ENCODE peak calls at places on chromosomes 6 and 20, in seven cellular contexts. P, R, B, L, S, O and K are unnamed samples.

GRCh38 chr6:151016107-151016506 is 150.6 kb downstream of the MTHFD1L start:
- DNase-seq in B (no peak), L (no peak), O (no peak), P (no peak), R (no peak), S (no peak), K (no peak)

GRCh38 chr6:142155895-142156757 is 9.1 kb downstream of the VTA1 start:
- DNase-seq in B (peak; percentile 10), S (no peak), P (peak; percentile 30), O (peak; percentile 24), L (peak; percentile 10), R (peak; percentile 2), K (peak; percentile 20)

GRCh38 chr20:24309596-24309995 is 159.8 kb upstream of the SYNDIG1 start:
- DNase-seq in L (no peak), P (no peak), S (no peak), B (no peak), R (no peak), O (no peak), K (peak; percentile 18)

GRCh38 chr6:150695652-150696051 is 96.0 kb downstream of the PLEKHG1 start:
- DNase-seq in R (no peak), S (no peak), B (no peak), L (no peak), O (no peak), P (no peak), K (no peak)

GRCh38 chr6:110660066-110660655 is 155.1 kb downstream of the CDK19 start:
- DNase-seq in B (no peak), S (no peak), P (no peak), L (no peak), O (no peak), R (no peak), K (no peak)

GRCh38 chr20:63029358-63030121 is 22.8 kb upstream of the BHLHE23 start:
- DNase-seq in L (no peak), O (no peak), R (no peak), B (no peak), S (no peak), P (no peak), K (no peak)

GRCh38 chr20:4076671-4077070 is 61.3 kb upstream of the RNF24 start:
- DNase-seq in B (no peak), O (no peak), L (no peak), S (no peak), P (no peak), R (peak; percentile 76), K (no peak)

GRCh38 chr6:56669585-56669984 is 26.9 kb upstream of the DST start:
- DNase-seq in S (no peak), R (no peak), B (no peak), O (no peak), P (no peak), L (no peak), K (no peak)

GRCh38 chr6:169316651-169317050 is 63.0 kb upstream of the THBS2 start:
- DNase-seq in O (no peak), R (no peak), L (no peak), P (no peak), S (no peak), B (no peak), K (no peak)
- TF ChIP-seq JUND in O (no peak), R (no peak), L (no peak), P (no peak), S (no peak), B (no peak), K (no peak)

DNA sequence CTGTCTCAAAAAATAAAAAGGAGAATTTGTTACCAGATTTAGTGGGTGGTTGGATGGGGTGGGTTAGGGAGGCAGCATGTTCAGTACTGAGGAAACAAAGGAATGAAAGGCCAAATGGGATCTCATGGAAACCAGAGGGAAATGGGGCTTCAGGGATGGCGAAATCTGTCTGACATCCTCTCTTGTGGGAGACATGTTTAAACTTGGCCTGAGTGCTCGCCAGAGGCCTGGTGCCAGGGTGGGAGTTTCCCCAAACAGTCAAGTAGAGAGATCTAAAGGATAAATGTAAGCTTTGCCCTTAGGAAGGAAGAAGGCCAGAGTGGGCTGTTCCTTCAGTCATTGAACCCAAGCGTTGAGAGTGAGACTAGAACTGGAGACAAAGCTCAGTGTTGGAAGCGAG is 61.9 kb upstream of the AKIRIN2 start:
- DNase-seq in S (no peak), O (no peak), L (no peak), R (no peak), P (no peak), B (no peak), K (no peak)
- TF ChIP-seq JUND in S (no peak), O (no peak), L (no peak), R (no peak), P (no peak), B (no peak), K (no peak)

DNA sequence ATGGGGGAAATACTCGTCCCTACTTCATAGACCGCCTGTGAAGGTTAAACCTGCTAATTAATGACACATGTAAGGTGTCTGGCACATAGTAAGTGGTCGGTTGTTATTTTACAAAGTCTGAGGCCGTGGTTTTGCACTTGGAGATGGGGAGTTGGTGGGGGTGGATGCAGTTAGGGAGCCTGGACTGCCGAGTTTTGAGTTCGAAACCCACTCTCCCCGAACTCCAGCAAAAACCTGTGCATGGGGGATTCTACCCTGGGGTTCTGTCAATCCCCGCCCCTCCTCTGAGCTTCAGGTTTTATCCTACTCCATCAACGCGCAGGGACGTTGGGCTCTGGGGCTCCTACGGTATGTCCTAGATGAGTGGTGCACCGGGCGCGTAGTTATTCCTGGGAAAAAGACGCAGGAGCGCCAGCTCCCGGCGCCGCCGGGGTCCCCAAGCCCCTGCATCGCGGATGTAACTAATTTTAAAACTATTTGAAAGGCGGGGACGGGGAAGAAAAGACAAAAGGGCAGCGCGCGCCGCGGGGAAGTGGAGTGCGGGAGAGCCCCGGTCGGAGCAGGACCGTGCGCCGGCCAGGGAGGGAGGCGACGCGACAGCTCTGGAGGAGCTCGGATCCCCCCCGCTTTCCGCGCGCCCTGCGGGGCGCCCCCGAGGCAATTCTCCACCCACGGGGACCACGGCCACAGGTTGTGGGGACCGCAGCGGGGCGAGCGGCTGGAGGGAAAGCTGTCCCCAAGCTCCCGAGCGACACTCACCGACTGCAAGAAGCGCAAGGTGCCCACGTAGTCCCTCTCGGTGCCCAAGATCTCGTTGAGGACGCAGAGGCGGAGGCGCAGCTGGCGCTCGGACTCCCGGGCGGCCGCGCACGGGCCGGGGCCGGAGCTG is 672 bp downstream of the PREX1 start:
- DNase-seq in L (no peak), B (peak; percentile 64), P (no peak), R (no peak), S (no peak), O (no peak), K (no peak)
- TF ChIP-seq JUND in L (no peak), B (no peak), P (no peak), R (no peak), S (no peak), O (no peak), K (no peak)

DNA sequence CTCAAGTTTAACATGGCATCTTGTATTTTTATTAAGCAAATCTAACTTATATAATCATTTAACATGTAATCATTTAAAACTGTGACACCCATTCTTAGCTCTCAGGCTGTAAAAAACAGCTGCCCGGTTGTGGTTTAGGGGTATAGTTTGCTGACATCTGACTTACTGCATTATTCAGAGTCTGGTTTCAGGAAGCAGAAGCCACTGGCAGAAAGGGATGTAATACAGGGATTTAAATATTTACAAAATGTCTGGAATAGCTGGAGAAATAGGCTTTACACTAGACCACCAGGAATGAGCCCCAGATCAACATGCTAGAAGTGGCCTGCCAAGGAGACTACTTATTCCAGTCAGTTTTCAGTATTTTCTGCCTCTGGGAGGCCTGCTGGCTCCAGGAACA is 421.1 kb downstream of the CD109 start:
- DNase-seq in B (no peak), R (no peak), P (no peak), S (no peak), L (no peak), O (no peak), K (no peak)
- TF ChIP-seq JUND in B (no peak), R (no peak), P (no peak), S (no peak), L (no peak), O (no peak), K (no peak)